ENCODE peak calls at places on chromosomes 13 and 19, in five cellular contexts. E is BE2C; X is GM23248; G is CD8-positive, alpha-beta T cell; K is mucosa of descending colon. R is an unnamed sample.

GRCh38 chr13:37407156-37407555 is 191.4 kb downstream of the POSTN start:
- DNase-seq in K (no peak), G (no peak), X (no peak), E (no peak), R (no peak)

GRCh38 chr13:110044521-110045200 is 258.3 kb upstream of the IRS2 start:
- DNase-seq in K (no peak), G (no peak), E (no peak), X (peak; percentile 82), R (no peak)

GRCh38 chr19:13053761-13054604 is 48.7 kb downstream of the LYL1 start:
- DNase-seq in G (no peak), X (peak; percentile 95), E (no peak), K (peak; percentile 86), R (peak; percentile 88)

GRCh38 chr19:48419158-48419920 is 25.9 kb downstream of the GRIN2D start:
- DNase-seq in E (peak; percentile 82), K (peak; percentile 67), G (peak; percentile 77), X (peak; percentile 67), R (peak; percentile 40)

GRCh38 chr19:42436006-42436405 is 6.7 kb downstream of the CXCL17 start:
- DNase-seq in X (peak; percentile 58), K (no peak), E (no peak), G (no peak), R (peak; percentile 78)

GRCh38 chr19:13790354-13790753 is 4.9 kb upstream of the ZSWIM4 start:
- DNase-seq in K (no peak), G (no peak), X (no peak), E (no peak), R (no peak)

GRCh38 chr13:102856603-102857002 is 10.8 kb downstream of the ERCC5 start:
- DNase-seq in K (no peak), G (no peak), E (peak; percentile 79), X (peak; percentile 71), R (peak; percentile 65)

GRCh38 chr19:47106819-47107200 is 6.8 kb downstream of the ZC3H4 start:
- DNase-seq in K (no peak), G (no peak), E (no peak), X (peak; percentile 86), R (no peak)

GRCh38 chr13:45626731-45627374 is 11.3 kb upstream of the ERICH6B start:
- DNase-seq in G (no peak), K (no peak), E (no peak), X (peak; percentile 42), R (no peak)

GRCh38 chr19:48970923-48971395 is 5.8 kb downstream of the FTL start:
- DNase-seq in X (peak; percentile 83), G (peak; percentile 90), K (peak; percentile 80), E (peak; percentile 93), R (peak; percentile 87)

GRCh38 chr13:74774252-74774651 is 640.0 kb upstream of the KLF12 start:
- DNase-seq in E (no peak), K (no peak), G (no peak), X (peak; percentile 78), R (no peak)

GRCh38 chr13:95150555-95150954 is 150.7 kb downstream of the ABCC4 start:
- DNase-seq in E (no peak), G (no peak), K (no peak), X (no peak), R (no peak)

GRCh38 chr19:45822716-45823115 is 7.6 kb upstream of the RSPH6A start:
- DNase-seq in G (no peak), K (no peak), X (no peak), E (no peak), R (no peak)
- H3K36me3 ChIP-seq in G (peaks cover 37% of the 10 kb centered on the region), K (no peaks in the 10 kb centered on the region), X (peaks cover 14% of the 10 kb centered on the region), E (peaks cover 55% of the 10 kb centered on the region), R (peaks cover 60% of the 10 kb centered on the region)

DNA sequence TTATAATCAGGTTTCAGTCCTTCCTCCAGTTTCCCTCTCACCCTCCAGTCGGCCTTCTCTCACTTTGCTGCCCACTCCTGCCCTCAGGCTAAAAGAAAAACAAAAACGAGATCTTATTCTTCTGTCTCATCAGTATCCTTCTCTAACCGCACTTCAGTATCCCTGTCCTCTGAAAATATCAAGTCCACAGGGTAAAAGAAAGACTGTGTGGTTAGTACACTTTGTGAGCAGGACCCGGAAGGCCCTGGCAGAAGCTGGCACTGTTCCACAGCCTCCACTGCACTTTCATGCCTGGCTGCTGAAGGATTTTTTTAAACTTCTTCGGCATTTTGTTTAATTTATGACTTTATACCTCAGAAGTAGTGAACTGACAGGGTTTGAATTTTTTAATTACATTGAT is 51.8 kb downstream of the TM9SF2 start:
- DNase-seq in G (no peak), E (no peak), X (no peak), K (no peak), R (no peak)
- H3K36me3 ChIP-seq in G (peaks cover 27% of the 10 kb centered on the region), E (peaks cover 24% of the 10 kb centered on the region), X (peaks cover 80% of the 10 kb centered on the region), K (peaks cover 6% of the 10 kb centered on the region), R (peaks cover 99% of the 10 kb centered on the region)

GRCh38 chr19:4697304-4697703 is 26.3 kb downstream of the DPP9 start:
- DNase-seq in K (no peak), X (no peak), E (no peak), G (no peak), R (no peak)
- H3K36me3 ChIP-seq in K (peaks cover 29% of the 10 kb centered on the region), X (peaks cover 28% of the 10 kb centered on the region), E (peaks cover 88% of the 10 kb centered on the region), G (peaks cover 54% of the 10 kb centered on the region), R (peaks cover 55% of the 10 kb centered on the region)

DNA sequence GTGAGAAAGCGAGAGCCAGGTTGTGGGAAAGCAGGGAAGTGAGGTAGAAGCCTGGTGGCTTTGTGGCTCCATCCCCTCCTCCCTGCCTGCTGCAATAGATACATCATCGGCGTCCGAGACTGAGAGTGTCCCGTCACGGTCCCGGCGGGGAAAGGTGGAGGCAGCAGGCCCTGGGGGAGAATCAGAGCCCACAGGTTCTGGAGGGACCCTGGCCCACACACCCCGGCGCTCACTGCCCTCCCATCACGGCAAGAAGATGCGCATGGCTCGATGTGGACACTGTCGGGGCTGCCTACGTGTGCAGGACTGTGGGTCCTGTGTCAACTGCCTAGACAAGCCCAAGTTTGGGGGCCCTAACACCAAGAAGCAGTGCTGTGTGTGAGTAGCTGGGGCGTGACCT is 5.1 kb downstream of the KMT2B start:
- DNase-seq in K (no peak), E (no peak), X (no peak), G (no peak), R (no peak)
- H3K36me3 ChIP-seq in K (peaks cover 31% of the 10 kb centered on the region), E (peaks cover 72% of the 10 kb centered on the region), X (peaks cover 25% of the 10 kb centered on the region), G (peaks cover 51% of the 10 kb centered on the region), R (peaks cover 79% of the 10 kb centered on the region)

GRCh38 chr13:96806750-96807149 is 187.5 kb downstream of the OXGR1 start:
- DNase-seq in G (no peak), K (no peak), E (no peak), X (no peak), R (no peak)

GRCh38 chr13:96810104-96810503 is 184.2 kb downstream of the OXGR1 start:
- DNase-seq in G (no peak), X (no peak), E (no peak), K (no peak), R (peak; percentile 8)

GRCh38 chr13:96809366-96810096 is 184.7 kb downstream of the OXGR1 start:
- DNase-seq in K (no peak), E (peak; percentile 28), X (no peak), G (no peak), R (no peak)

DNA sequence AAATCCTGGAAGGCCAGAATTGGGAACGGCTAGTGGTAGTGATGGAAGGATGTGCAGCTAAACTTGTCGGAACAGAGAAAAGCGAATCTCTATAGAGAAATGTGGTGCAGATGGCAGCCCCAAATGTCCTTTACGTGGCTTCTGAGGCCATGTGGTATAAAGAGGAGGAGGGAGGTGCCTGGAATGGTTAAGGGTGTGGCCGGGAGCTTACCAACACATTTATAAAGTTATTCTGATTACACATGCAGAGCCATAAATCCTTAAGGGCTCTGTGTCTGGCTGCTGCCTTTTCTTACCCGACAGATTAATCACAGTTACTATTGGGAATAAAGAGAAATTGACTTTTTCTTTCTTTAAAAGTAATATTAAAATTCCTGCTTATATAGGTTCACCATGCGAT is 190.1 kb downstream of the OXGR1 start:
- DNase-seq in G (no peak), E (no peak), X (no peak), K (no peak), R (no peak)
- H3K36me3 ChIP-seq in G (no peaks in the 10 kb centered on the region), E (no peaks in the 10 kb centered on the region), X (no peaks in the 10 kb centered on the region), K (no peaks in the 10 kb centered on the region), R (no peaks in the 10 kb centered on the region)

GRCh38 chr19:3121396-3121795 is 14.4 kb upstream of the GNA15 start:
- DNase-seq in G (no peak), X (no peak), K (peak; percentile 21), E (no peak), R (peak; percentile 50)
- H3K36me3 ChIP-seq in G (no peaks in the 10 kb centered on the region), X (no peaks in the 10 kb centered on the region), K (peaks cover 11% of the 10 kb centered on the region), E (peaks cover 4% of the 10 kb centered on the region), R (peaks cover 2% of the 10 kb centered on the region)

DNA sequence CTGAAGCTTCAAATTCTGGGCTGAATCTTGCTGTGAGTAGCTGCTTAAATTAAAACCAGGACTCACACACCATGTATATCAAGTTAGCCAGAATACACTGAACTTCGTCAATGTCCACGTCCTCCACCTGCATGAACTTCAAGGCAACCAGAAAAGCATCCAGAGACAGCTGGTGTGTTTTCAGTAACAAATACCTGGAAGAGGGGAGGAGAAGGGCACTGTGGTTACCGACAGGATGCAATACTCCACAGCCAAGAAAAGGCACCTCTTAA is 20.4 kb downstream of the PROZ start:
- DNase-seq in G (no peak), X (no peak), K (no peak), E (no peak), R (no peak)
- H3K36me3 ChIP-seq in G (peaks cover 41% of the 10 kb centered on the region), X (peaks cover 59% of the 10 kb centered on the region), K (peaks cover 6% of the 10 kb centered on the region), E (peaks cover 75% of the 10 kb centered on the region), R (peaks cover 78% of the 10 kb centered on the region)

DNA sequence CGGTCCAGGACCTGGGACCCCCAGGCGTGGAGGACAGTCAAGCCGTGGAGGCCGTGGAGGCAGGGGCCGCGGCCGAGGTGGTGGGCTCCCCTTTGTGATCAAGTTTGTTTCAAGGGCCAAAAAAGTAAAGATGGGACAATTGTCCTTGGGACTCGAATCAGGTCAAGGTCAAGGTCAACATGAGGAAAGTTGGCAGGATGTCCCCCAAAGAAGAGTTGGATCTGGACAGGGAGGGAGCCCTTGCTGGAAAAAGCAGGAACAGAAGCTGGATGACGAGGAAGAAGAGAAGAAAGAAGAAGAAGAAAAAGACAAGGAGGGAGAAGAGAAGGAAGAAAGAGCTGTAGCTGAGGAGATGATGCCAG is 2.3 kb downstream of the KMT2B start:
- DNase-seq in G (no peak), K (no peak), X (no peak), E (no peak), R (no peak)
- H3K36me3 ChIP-seq in G (peaks cover 36% of the 10 kb centered on the region), K (peaks cover 21% of the 10 kb centered on the region), X (peaks cover 18% of the 10 kb centered on the region), E (peaks cover 47% of the 10 kb centered on the region), R (peaks cover 55% of the 10 kb centered on the region)

GRCh38 chr19:39974377-39975155 is 3.6 kb downstream of the PSMC4 start:
- DNase-seq in K (no peak), X (peak; percentile 26), E (no peak), G (no peak), R (no peak)
- H3K36me3 ChIP-seq in K (peaks cover 15% of the 10 kb centered on the region), X (peaks cover 38% of the 10 kb centered on the region), E (peaks cover 59% of the 10 kb centered on the region), G (peaks cover 43% of the 10 kb centered on the region), R (peaks cover 66% of the 10 kb centered on the region)